ENCODE peak calls at places on chromosomes 16 and 17, in four cellular contexts. One of them, this sample, is unnamed.

GRCh38 chr16:28951410-28951943 is 740 bp downstream of the NFATC2IP start:
- DNase-seq in AG04450: no peak
- DNase-seq in ovary: peak; percentile 62
- DNase-seq in sigmoid colon: peak; percentile 72
- DNase-seq in this sample: peak; percentile 35

GRCh38 chr16:28261916-28262315 is 30.4 kb upstream of the SBK1 start:
- DNase-seq in AG04450: no peak
- DNase-seq in ovary: no peak
- DNase-seq in sigmoid colon: no peak
- DNase-seq in this sample: peak; percentile 68

GRCh38 chr16:57111420-57111819 is 19.0 kb downstream of the CPNE2 start:
- DNase-seq in AG04450: no peak
- DNase-seq in ovary: no peak
- DNase-seq in sigmoid colon: no peak
- DNase-seq in this sample: no peak

GRCh38 chr16:50509521-50510341 is 38.5 kb upstream of the NKD1 start:
- DNase-seq in AG04450: no peak
- DNase-seq in ovary: no peak
- DNase-seq in sigmoid colon: no peak
- DNase-seq in this sample: peak; percentile 56

GRCh38 chr17:21078056-21078825 is 35.4 kb upstream of the USP22 start:
- DNase-seq in AG04450: no peak
- DNase-seq in ovary: no peak
- DNase-seq in sigmoid colon: no peak
- DNase-seq in this sample: no peak

GRCh38 chr17:17403899-17404576 is 72.8 kb upstream of the MED9 start:
- DNase-seq in AG04450: no peak
- DNase-seq in ovary: no peak
- DNase-seq in sigmoid colon: no peak
- DNase-seq in this sample: no peak

GRCh38 chr16:27720731-27721547 is 171.0 kb downstream of the KATNIP start:
- DNase-seq in AG04450: no peak
- DNase-seq in ovary: peak; percentile 34
- DNase-seq in sigmoid colon: peak; percentile 61
- DNase-seq in this sample: peak; percentile 96

GRCh38 chr16:65070831-65071230 is 51.0 kb downstream of the CDH11 start:
- DNase-seq in AG04450: peak; percentile 90
- DNase-seq in ovary: peak; percentile 75
- DNase-seq in sigmoid colon: peak; percentile 80
- DNase-seq in this sample: no peak

GRCh38 chr17:79626156-79626890 is 15.5 kb upstream of the RBFOX3 start:
- DNase-seq in AG04450: no peak
- DNase-seq in ovary: no peak
- DNase-seq in sigmoid colon: peak; percentile 24
- DNase-seq in this sample: peak; percentile 67
- H3K27me3 ChIP-seq in AG04450: peaks cover 9% of the 10 kb centered on the region
- H3K27me3 ChIP-seq in ovary: no peaks in the 10 kb centered on the region
- H3K27me3 ChIP-seq in sigmoid colon: no peaks in the 10 kb centered on the region
- H3K27me3 ChIP-seq in this sample: no peaks in the 10 kb centered on the region

DNA sequence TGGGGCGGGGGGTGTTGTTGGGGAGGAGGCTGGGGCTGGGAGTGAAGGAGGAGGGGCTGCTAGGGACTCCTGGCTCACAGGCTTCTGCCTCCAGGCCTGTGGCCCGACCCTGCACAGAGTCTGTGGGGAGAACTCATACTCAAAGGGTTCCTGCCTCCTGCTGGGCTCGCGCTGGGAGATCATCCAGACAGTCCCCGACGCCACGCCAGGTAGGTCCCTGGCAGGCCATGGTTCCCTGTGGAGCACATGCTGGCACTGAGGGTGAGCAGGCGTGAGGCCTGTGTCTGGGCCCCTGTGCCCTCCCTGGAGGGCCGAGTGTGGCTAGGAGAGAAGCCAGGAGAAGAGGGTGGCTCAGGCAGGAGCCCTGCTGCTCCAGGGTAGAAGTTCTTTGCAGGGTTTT is 4.6 kb downstream of the ITGAD start:
- DNase-seq in AG04450: no peak
- DNase-seq in ovary: no peak
- DNase-seq in sigmoid colon: no peak
- DNase-seq in this sample: no peak
- H3K4me3 ChIP-seq in AG04450: no peak overlapping the region
- H3K4me3 ChIP-seq in ovary: no peak overlapping the region
- H3K4me3 ChIP-seq in sigmoid colon: no peak overlapping the region
- H3K4me3 ChIP-seq in this sample: no peak overlapping the region

GRCh38 chr17:49225554-49226236 is 4.9 kb downstream of the PHOSPHO1 start:
- DNase-seq in AG04450: no peak
- DNase-seq in ovary: no peak
- DNase-seq in sigmoid colon: no peak
- DNase-seq in this sample: no peak

GRCh38 chr17:49223168-49223516 is 7.4 kb downstream of the PHOSPHO1 start:
- DNase-seq in AG04450: no peak
- DNase-seq in ovary: no peak
- DNase-seq in sigmoid colon: no peak
- DNase-seq in this sample: no peak

GRCh38 chr17:49224997-49225337 is 5.6 kb downstream of the PHOSPHO1 start:
- DNase-seq in AG04450: no peak
- DNase-seq in ovary: no peak
- DNase-seq in sigmoid colon: no peak
- DNase-seq in this sample: no peak

GRCh38 chr17:49223517-49224197 is 6.9 kb downstream of the PHOSPHO1 start:
- DNase-seq in AG04450: no peak
- DNase-seq in ovary: peak; percentile 41
- DNase-seq in sigmoid colon: no peak
- DNase-seq in this sample: peak; percentile 66

GRCh38 chr17:49224198-49224996 is 6.2 kb downstream of the PHOSPHO1 start:
- DNase-seq in AG04450: no peak
- DNase-seq in ovary: no peak
- DNase-seq in sigmoid colon: no peak
- DNase-seq in this sample: no peak
- H3K27me3 ChIP-seq in AG04450: peaks cover 58% of the 10 kb centered on the region
- H3K27me3 ChIP-seq in ovary: peaks cover 2% of the 10 kb centered on the region
- H3K27me3 ChIP-seq in sigmoid colon: peaks cover 76% of the 10 kb centered on the region
- H3K27me3 ChIP-seq in this sample: no peaks in the 10 kb centered on the region

DNA sequence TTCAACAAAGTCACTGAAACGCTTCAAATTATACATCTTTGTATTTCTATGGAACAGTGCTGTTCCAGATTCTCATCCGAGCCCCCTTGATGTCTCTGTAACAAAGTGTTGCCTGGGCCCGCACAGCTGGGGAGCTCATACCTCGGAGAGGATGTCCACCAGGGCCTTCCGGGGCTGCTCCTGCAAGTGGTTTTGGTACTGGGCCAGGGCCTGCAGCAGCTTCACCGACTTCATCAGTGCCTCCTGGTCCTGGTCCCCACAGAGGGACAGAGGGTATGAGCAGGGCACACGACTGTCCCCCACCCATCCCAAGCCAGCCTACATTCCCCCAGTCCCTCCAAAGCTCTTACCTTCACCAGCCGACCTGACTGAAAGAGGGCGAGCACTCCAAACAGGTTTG is 1.5 kb downstream of the MYBBP1A start:
- DNase-seq in AG04450: no peak
- DNase-seq in ovary: no peak
- DNase-seq in sigmoid colon: peak; percentile 67
- DNase-seq in this sample: no peak
- H3K4me3 ChIP-seq in AG04450: peak overlapping the region; percentile 97
- H3K4me3 ChIP-seq in ovary: no peak overlapping the region
- H3K4me3 ChIP-seq in sigmoid colon: no peak overlapping the region
- H3K4me3 ChIP-seq in this sample: no peak overlapping the region

This sample was measured in WERI-Rb-1.